ENCODE peak calls at places on chromosomes 1 and 21, in four cellular contexts. D, M, A and V are unnamed samples.

GRCh38 chr1:228009116-228009827 is 2.5 kb downstream of the WNT3A start:
- DNase-seq in D (no peak), A (no peak), M (no peak), V (peak; percentile 59)

GRCh38 chr1:17008208-17008855 is 3.4 kb downstream of the ATP13A2 start:
- DNase-seq in D (no peak), A (no peak), M (no peak), V (peak; percentile 66)

GRCh38 chr1:169576934-169577331 is 9.3 kb downstream of the F5 start:
- DNase-seq in M (no peak), A (no peak), D (no peak), V (no peak)

GRCh38 chr1:151989131-151989868 is 4.4 kb downstream of the S100A10 start:
- DNase-seq in M (no peak), A (peak; percentile 96), D (no peak), V (no peak)

GRCh38 chr1:231407537-231408396 is 14.3 kb downstream of the EGLN1 start:
- DNase-seq in D (no peak), A (peak; percentile 41), M (no peak), V (no peak)

GRCh38 chr1:210330279-210330866 is 1.7 kb downstream of the HHAT start:
- DNase-seq in A (peak; percentile 21), D (no peak), M (no peak), V (no peak)

GRCh38 chr1:166950156-166950555 is 25.2 kb downstream of the ILDR2 start:
- DNase-seq in A (no peak), M (peak; percentile 78), D (no peak), V (peak; percentile 62)

GRCh38 chr21:42569732-42570301 is 56.2 kb downstream of the SLC37A1 start:
- DNase-seq in M (no peak), A (no peak), D (no peak), V (no peak)

GRCh38 chr1:53662951-53663350 is 76.0 kb downstream of the GLIS1 start:
- DNase-seq in M (no peak), D (no peak), A (no peak), V (no peak)

GRCh38 chr1:47189844-47190562 is at the start of gene PDZK1IP1:
- DNase-seq in A (peak; percentile 97), D (no peak), M (peak; percentile 46), V (peak; percentile 83)

GRCh38 chr21:43333301-43334062 is 93.4 kb downstream of the SIK1 start:
- DNase-seq in M (peak; percentile 63), A (peak; percentile 95), D (no peak), V (peak; percentile 81)

GRCh38 chr1:50620680-50621329 is 197.6 kb upstream of the DMRTA2 start:
- DNase-seq in D (no peak), A (peak; percentile 96), M (peak; percentile 82), V (peak; percentile 50)

GRCh38 chr1:59249738-59250137 is 47.2 kb upstream of the FGGY start:
- DNase-seq in D (no peak), A (no peak), M (no peak), V (no peak)

GRCh38 chr1:94929351-94929814 is 2.5 kb upstream of the CNN3 start:
- DNase-seq in A (no peak), M (no peak), D (no peak), V (no peak)

GRCh38 chr1:242404296-242404695 is 120.2 kb downstream of the PLD5 start:
- DNase-seq in D (no peak), M (no peak), A (no peak), V (no peak)

GRCh38 chr21:41851090-41851790 is 27.9 kb downstream of the PRDM15 start:
- DNase-seq in M (no peak), D (no peak), A (no peak), V (no peak)

GRCh38 chr1:222382171-222382570 is 165.7 kb downstream of the HHIPL2 start:
- DNase-seq in D (no peak), M (no peak), A (no peak), V (no peak)

GRCh38 chr1:224047538-224047937 is 66.4 kb upstream of the FBXO28 start:
- DNase-seq in D (no peak), M (no peak), A (no peak), V (no peak)

GRCh38 chr1:223429313-223429731 is 36.1 kb downstream of the CCDC185 start:
- DNase-seq in D (peak; percentile 25), A (peak; percentile 92), M (no peak), V (no peak)

GRCh38 chr1:7675431-7676273 is 95.4 kb upstream of the VAMP3 start:
- DNase-seq in M (no peak), D (no peak), A (no peak), V (no peak)

GRCh38 chr1:224226849-224227502 is 43.9 kb downstream of the DEGS1 start:
- DNase-seq in M (peak; percentile 50), A (no peak), D (no peak), V (no peak)

GRCh38 chr1:17485280-17485679 is 45.8 kb upstream of the RCC2 start:
- DNase-seq in A (peak; percentile 51), M (peak; percentile 77), D (no peak), V (peak; percentile 44)

GRCh38 chr1:87344231-87344630 is 15.6 kb downstream of the LMO4 start:
- DNase-seq in A (no peak), M (peak; percentile 17), D (no peak), V (no peak)

GRCh38 chr1:218463194-218464156 is 118.3 kb downstream of the TGFB2 start:
- DNase-seq in M (no peak), A (peak; percentile 63), D (no peak), V (no peak)

GRCh38 chr1:169874229-169874628 is 19.5 kb downstream of the SCYL3 start:
- DNase-seq in A (peak; percentile 26), M (no peak), D (no peak), V (no peak)

GRCh38 chr1:101153692-101154091 is 83.1 kb upstream of the S1PR1 start:
- DNase-seq in D (no peak), M (no peak), A (no peak), V (no peak)

GRCh38 chr1:181423301-181423918 is 59.9 kb upstream of the CACNA1E start:
- DNase-seq in D (peak; percentile 27), A (peak; percentile 74), M (peak; percentile 73), V (peak; percentile 64)

GRCh38 chr1:47968489-47968888 is 28.7 kb downstream of the TRABD2B start:
- DNase-seq in A (no peak), M (no peak), D (no peak), V (no peak)

GRCh38 chr1:112817555-112818373 is 102.6 kb upstream of the PPM1J start:
- DNase-seq in A (no peak), D (no peak), M (peak; percentile 94), V (peak; percentile 83)

GRCh38 chr1:4064150-4064889 is 164.2 kb upstream of the C1orf174 start:
- DNase-seq in A (no peak), M (no peak), D (no peak), V (no peak)